ENCODE peak calls at places on chromosome 6, in nine cellular contexts. T is epithelial cell of proximal tubule, X is right lobe of liver, D is colonic mucosa, Q is WTC11, B is cardiac muscle cell, Z is glutamatergic neuron, M is ascending aorta, O is foreskin keratinocyte. W is an unnamed sample.

GRCh38 chr6:53321701-53322100 is 27.0 kb downstream of the ELOVL5 start:
- DNase-seq in T (no peak), X (no peak), D (no peak), Q (no peak), B (no peak), Z (no peak), M (no peak), O (no peak), W (no peak)

GRCh38 chr6:163641706-163642105 is 227.2 kb downstream of the QKI start:
- DNase-seq in T (no peak), X (no peak), D (no peak), Q (no peak), B (no peak), Z (no peak), M (no peak), O (no peak), W (no peak)

GRCh38 chr6:159100011-159100788 is 55.4 kb upstream of the TAGAP start:
- DNase-seq in T (no peak), X (no peak), D (peak; percentile 13), Q (no peak), B (no peak), Z (no peak), M (no peak), O (no peak), W (no peak)

GRCh38 chr6:110999634-111000270 is 17.9 kb downstream of the RPF2 start:
- DNase-seq in T (no peak), X (no peak), D (no peak), Q (no peak), B (peak; percentile 52), Z (no peak), M (no peak), O (no peak), W (peak; percentile 22)

GRCh38 chr6:108650781-108651180 is 90.1 kb downstream of the FOXO3 start:
- DNase-seq in T (no peak), X (no peak), D (no peak), Q (no peak), B (peak; percentile 82), Z (no peak), M (no peak), O (no peak), W (peak; percentile 48)

GRCh38 chr6:38806271-38806670 is 91.2 kb downstream of the DNAH8 start:
- DNase-seq in T (no peak), X (no peak), D (no peak), Q (no peak), B (no peak), Z (peak; percentile 31), M (no peak), O (no peak), W (no peak)

GRCh38 chr6:136201735-136202134 is 48.4 kb downstream of the MTFR2 start:
- DNase-seq in T (no peak), X (no peak), D (no peak), Q (no peak), B (peak; percentile 24), Z (no peak), M (no peak), O (no peak), W (peak; percentile 9)

GRCh38 chr6:135922170-135922569 is 70.7 kb downstream of the PDE7B start:
- DNase-seq in T (peak; percentile 96), X (no peak), D (no peak), Q (no peak), B (peak; percentile 95), Z (no peak), M (no peak), O (peak; percentile 94), W (peak; percentile 84)

GRCh38 chr6:113414511-113414910 is 442.6 kb upstream of the MARCKS start:
- DNase-seq in T (peak; percentile 12), X (peak; percentile 48), D (peak; percentile 32), Q (no peak), B (peak; percentile 78), Z (peak; percentile 18), M (no peak), O (peak; percentile 44), W (peak; percentile 89)

GRCh38 chr6:14754636-14755513 is 491.0 kb upstream of the JARID2 start:
- DNase-seq in T (no peak), X (no peak), D (no peak), Q (no peak), B (no peak), Z (no peak), M (no peak), O (no peak), W (no peak)

GRCh38 chr6:170027111-170028043 is 263.5 kb downstream of the DLL1 start:
- DNase-seq in T (no peak), X (peak; percentile 29), D (no peak), Q (no peak), B (peak; percentile 14), Z (peak; percentile 23), M (no peak), O (peak; percentile 83), W (no peak)

GRCh38 chr6:129192458-129192989 is 309.6 kb downstream of the LAMA2 start:
- DNase-seq in T (no peak), X (no peak), D (no peak), Q (no peak), B (no peak), Z (no peak), M (no peak), O (no peak), W (no peak)

GRCh38 chr6:88565409-88565811 is 398.0 kb downstream of the RNGTT start:
- DNase-seq in T (no peak), X (no peak), D (no peak), Q (no peak), B (no peak), Z (no peak), M (no peak), O (no peak), W (no peak)

GRCh38 chr6:116883005-116883404 is 6.0 kb downstream of the RFX6 start:
- DNase-seq in T (no peak), X (no peak), D (no peak), Q (no peak), B (no peak), Z (no peak), M (no peak), O (no peak), W (no peak)

GRCh38 chr6:144649085-144649484 is 363.9 kb downstream of the UTRN start:
- DNase-seq in T (no peak), X (no peak), D (no peak), Q (no peak), B (no peak), Z (no peak), M (no peak), O (no peak), W (no peak)

GRCh38 chr6:150881911-150882481 is 16.5 kb downstream of the MTHFD1L start:
- DNase-seq in T (no peak), X (no peak), D (no peak), Q (no peak), B (peak; percentile 98), Z (no peak), M (no peak), O (peak; percentile 85), W (peak; percentile 97)

GRCh38 chr6:110103260-110103659 is 76.2 kb downstream of the WASF1 start:
- DNase-seq in T (no peak), X (no peak), D (no peak), Q (no peak), B (no peak), Z (no peak), M (no peak), O (peak; percentile 54), W (no peak)

DNA sequence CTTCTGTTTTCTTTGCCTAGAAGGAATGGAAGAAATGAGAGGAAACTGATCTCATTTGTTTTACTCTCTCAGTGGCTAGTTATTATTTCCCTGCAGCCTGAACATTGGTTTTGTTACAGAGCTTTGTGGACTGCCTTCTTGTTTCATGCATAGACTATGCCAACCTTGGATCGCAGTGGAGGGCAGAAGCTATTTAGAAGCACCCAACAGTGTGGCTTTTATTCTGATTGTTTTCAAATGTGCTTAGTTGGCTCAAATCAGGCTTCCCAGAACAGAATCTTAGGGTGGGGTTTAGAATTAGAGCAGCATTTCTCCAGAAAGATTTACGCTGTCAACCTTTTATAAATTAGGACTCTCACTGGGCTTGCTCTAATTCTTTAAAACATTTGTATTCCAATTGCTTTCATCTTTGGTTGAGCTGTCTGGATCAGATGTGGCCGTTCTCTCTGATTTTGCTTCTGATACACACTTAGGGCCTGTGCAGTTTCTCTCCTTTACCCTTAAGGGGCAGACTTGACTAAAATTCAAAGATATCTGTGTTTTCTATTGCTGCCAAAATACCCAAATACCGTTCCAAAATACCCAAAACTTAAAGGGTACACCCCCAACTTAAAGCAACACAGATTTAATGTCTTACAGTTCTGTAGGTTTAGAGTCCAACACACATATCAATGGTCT is 210.3 kb downstream of the BCKDHB start:
- DNase-seq in T (no peak), X (no peak), D (no peak), Q (no peak), B (peak; percentile 1), Z (no peak), M (no peak), O (no peak), W (no peak)
- TF ChIP-seq CTCF in T (no peak), X (no peak), D (no peak), Q (no peak), B (peak; percentile 25), Z (no peak), M (no peak), O (peak; percentile 24), W (peak; percentile 39)

GRCh38 chr6:44487002-44487401 is 99.5 kb downstream of the CDC5L start:
- DNase-seq in T (no peak), X (no peak), D (no peak), Q (no peak), B (no peak), Z (no peak), M (no peak), O (no peak), W (no peak)
- TF ChIP-seq CTCF in T (no peak), X (no peak), D (no peak), Q (no peak), B (no peak), Z (no peak), M (no peak), O (no peak), W (no peak)

DNA sequence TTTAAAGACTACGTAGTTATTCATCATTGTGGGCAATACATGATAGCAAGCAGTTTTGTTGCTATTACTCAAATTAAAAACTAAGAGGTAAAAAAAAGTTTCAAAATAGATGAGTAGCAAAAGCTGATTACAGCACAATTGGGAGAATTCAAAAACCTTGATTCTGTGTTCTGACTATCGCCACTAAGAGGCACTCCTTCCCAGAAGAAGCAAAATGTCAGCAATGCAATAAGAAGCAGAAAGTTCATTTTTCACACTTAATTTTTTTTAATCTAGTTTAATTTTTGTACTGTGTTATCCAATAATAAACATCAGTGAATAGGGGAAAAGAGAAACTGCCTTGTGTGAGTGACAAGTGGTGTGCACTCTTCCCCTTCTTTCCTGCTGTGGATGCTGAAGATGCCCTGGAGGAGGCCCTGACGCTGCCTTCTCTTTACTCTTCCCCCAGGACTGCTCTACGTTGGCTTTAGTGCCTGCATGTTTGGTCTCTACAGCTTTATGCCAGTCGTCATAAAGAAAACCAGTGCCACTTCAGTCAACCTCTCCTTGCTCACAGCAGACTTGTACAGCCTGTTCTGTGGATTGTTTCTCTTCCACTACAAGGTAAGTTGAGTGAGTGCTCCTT is 263.2 kb upstream of the PLN start:
- DNase-seq in T (no peak), X (no peak), D (no peak), Q (no peak), B (peak; percentile 44), Z (no peak), M (no peak), O (no peak), W (no peak)
- TF ChIP-seq CTCF in T (peak; percentile 66), X (peak; percentile 45), D (no peak), Q (no peak), B (peak; percentile 55), Z (peak; percentile 18), M (peak; percentile 70), O (peak; percentile 49), W (peak; percentile 75)

DNA sequence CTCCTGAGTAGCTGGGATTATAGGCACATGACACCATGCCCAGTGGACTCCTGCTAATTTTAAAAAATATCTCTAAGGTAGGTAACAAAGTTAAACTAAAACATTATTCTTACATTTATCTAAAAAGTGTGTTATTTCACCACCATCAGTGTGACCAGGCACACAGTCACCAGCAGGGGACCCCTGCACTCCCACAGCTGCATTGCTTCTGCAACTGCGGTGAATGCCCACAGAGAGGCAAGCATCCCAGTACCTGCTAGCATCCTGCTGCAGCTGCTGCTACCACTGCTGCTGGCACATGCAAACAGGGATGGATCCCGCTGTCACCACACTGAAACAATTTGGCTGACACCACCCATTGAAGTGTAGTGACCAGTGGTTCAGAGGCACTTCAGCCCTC is 21.9 kb upstream of the EPB41L2 start:
- DNase-seq in T (no peak), X (no peak), D (no peak), Q (no peak), B (no peak), Z (no peak), M (no peak), O (no peak), W (no peak)
- TF ChIP-seq CTCF in T (no peak), X (no peak), D (no peak), Q (no peak), B (peak; percentile 11), Z (peak; percentile 16), M (no peak), O (peak; percentile 11), W (peak; percentile 38)

W was measured in HFFc6.